ENCODE peak calls at places on chromosomes 4 and X, in six cellular contexts. G is HCT116, Y is spleen, J is endothelial cell of umbilical vein, A is lower leg skin, Q is IMR-90. W is an unnamed sample.

GRCh38 chr4:38455092-38455855 is 208.7 kb upstream of the KLF3 start:
- DNase-seq in G (no peak), Y (no peak), J (no peak), A (no peak), Q (no peak), W (no peak)

GRCh38 chr4:96913437-96914075 is 1073.7 kb downstream of the PDHA2 start:
- DNase-seq in G (no peak), Y (no peak), J (no peak), A (no peak), Q (no peak), W (peak)

GRCh38 chrX:144592036-144592435 is 655.3 kb upstream of the SPANXN1 start:
- DNase-seq in G (no peak), Y (no peak), J (no peak), A (no peak), Q (no peak), W (no peak)

GRCh38 chr4:72525938-72526337 is 43.1 kb downstream of the ADAMTS3 start:
- DNase-seq in G (no peak), Y (peak), J (peak), A (no peak), Q (peak), W (no peak)

GRCh38 chr4:69957209-69957608 is 8.3 kb downstream of the CSN2 start:
- DNase-seq in G (no peak), Y (peak), J (no peak), A (no peak), Q (no peak), W (no peak)

GRCh38 chr4:121213940-121214339 is 49.8 kb upstream of the TNIP3 start:
- DNase-seq in G (no peak), Y (no peak), J (no peak), A (no peak), Q (no peak), W (no peak)

GRCh38 chr4:4890574-4891260 is 31.3 kb downstream of the MSX1 start:
- DNase-seq in G (no peak), Y (no peak), J (no peak), A (no peak), Q (no peak), W (no peak)

GRCh38 chrX:124023838-124024238 is 62.3 kb downstream of the STAG2 start:
- DNase-seq in G (no peak), Y (no peak), J (no peak), A (no peak), Q (peak), W (peak)

GRCh38 chr4:48173055-48173991 is 39.3 kb upstream of the TXK start:
- DNase-seq in G (peak), Y (no peak), J (peak), A (no peak), Q (peak), W (peak)

GRCh38 chrX:39823848-39824247 is 273.9 kb downstream of the BCOR start:
- DNase-seq in G (no peak), Y (no peak), J (no peak), A (no peak), Q (no peak), W (no peak)

GRCh38 chr4:79050521-79050880 is 111.3 kb upstream of the PAQR3 start:
- DNase-seq in G (no peak), Y (no peak), J (no peak), A (no peak), Q (no peak), W (no peak)

GRCh38 chrX:119235872-119236598 is at the start of gene PGRMC1:
- DNase-seq in G (peak), Y (peak), J (peak), A (peak), Q (peak), W (peak)
- TF ChIP-seq POLR2A in G (peak), Y (no peak), J (peak), A (peak), Q (peak), W (peak)

DNA sequence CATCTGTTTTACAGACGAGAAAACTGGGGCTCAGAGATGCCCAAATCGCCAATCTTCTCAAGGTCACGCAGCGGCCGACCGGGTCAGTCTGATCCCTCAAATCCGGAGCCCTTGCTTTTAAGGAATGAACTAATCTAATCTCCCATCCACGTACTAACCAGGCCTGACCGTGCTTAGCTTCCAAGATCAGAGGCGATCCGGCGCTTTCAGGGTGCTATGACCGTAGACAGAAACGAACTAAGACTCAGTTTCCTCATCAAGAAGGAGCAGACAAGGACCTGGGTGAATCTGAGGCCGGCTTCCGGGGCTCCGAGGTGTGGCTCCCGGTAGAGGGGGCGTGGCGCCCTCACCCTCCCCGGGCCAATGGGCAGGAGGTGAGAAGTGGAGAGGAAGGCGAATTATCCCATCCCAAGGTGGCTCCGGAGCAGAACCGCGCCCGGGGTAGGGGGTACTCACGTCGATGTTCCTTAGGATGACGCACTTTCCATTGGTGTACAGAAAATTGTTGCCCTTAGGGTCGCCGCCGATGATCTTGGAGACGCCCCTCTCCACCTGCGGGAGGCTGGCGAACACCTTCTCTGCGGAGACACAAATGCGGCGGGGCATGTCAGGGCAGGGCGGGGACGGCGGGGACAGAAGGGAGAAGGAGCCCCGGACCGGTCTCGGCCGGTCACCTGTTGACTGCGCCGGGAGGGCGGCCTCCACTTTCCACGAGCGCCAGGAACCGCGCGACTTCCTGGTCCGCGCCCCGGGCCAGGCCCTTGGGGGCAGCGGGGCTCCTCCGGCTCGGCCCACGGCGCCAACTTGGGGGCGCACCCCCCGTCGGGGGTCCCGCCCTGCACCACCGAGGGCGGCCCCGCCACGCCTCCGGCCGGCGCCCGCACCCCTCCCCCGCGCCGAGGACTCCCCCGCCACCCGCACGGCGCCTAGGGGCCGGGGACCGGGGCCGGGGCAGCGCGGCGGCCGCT is 658 bp downstream of the WDR1 start:
- DNase-seq in G (peak), Y (peak), J (no peak), A (no peak), Q (no peak), W (peak)
- TF ChIP-seq POLR2A in G (no peak), Y (no peak), J (no peak), A (no peak), Q (no peak), W (peak)

DNA sequence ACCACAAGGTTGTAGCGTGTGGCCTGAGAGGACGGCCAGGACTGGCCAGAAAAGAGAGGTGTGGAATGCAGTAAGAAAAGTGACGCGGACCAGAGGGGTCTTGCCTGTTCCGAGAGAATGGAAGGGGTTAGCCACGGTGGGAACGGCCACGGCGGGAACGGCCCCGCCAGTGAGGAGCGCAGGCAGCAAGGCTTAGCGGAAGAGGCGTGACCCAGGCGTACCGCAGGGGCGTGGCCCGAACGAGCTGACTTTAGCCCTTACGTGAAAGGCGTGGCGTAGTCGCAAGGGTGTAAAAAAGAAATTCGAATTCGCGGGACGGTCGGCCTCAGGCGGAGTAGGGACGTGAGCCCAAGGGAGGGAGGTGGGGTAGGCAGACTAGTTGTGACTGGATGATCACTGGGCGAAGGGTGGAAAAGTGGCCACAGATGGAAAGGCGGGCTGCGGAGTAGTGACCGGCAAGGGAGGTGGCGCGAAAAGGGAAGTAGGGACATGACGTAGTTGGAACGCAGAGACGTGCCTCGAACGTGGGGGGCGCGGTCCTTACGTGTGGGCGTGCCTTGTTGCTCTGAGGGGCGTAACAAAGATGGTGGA is 10.4 kb upstream of the CLTRN start:
- DNase-seq in G (peak), Y (peak), J (peak), A (peak), Q (peak), W (peak)
- TF ChIP-seq POLR2A in G (no peak), Y (no peak), J (peak), A (peak), Q (peak), W (peak)

GRCh38 chr4:6909970-6910339 is 329 bp downstream of the TBC1D14 start:
- DNase-seq in G (no peak), Y (peak), J (no peak), A (no peak), Q (no peak), W (peak)

GRCh38 chr4:6908397-6909112 is 1.1 kb upstream of the TBC1D14 start:
- DNase-seq in G (no peak), Y (peak), J (peak), A (no peak), Q (peak), W (no peak)

GRCh38 chr4:6907658-6908191 is 1.9 kb upstream of the TBC1D14 start:
- DNase-seq in G (peak), Y (peak), J (peak), A (no peak), Q (no peak), W (peak)

GRCh38 chr4:6910340-6910959 is 824 bp downstream of the TBC1D14 start:
- DNase-seq in G (no peak), Y (no peak), J (no peak), A (no peak), Q (no peak), W (peak)

DNA sequence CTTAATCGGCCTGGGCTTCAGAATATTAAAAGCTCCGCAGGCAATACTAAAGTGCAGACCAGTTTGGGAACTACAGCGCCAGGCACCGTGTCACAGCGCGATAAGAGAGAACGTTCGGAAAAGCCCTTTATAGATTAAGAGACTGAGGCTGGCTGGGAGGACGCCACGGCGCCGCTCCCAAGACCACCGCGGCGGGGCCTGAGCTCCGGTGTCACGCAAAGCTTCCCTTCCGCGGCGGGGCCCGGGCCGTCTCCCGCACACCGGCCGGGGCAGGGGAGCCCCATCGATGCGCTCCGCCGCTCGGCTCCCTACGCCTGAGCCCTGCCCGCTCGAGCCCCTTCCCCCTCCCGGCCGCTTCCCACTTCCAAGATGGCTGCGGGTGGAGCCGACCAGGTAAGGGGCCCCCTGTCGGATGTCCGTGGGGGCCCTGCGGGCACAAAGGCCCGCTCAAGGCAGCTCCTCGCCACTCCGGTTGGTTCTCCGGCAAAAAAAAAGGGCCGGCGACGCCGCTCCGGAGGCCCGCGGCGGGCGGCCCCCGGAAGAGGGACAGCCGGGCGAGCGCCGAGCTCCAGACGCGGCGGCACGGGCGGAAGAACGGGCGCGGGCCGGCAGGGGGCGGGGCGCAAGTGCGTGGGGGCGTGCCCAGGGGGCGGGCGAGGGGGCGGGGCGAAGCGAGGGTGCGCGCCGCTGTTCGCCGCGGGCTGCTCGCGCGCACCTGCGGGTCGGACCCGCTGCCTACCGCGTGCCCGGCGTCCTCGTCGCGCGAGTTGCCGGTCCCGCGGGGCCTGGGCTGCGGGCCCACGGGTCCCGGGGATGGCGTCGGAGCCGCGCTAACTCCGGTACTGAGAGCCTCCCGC is at the start of gene TBC1D14:
- DNase-seq in G (peak), Y (peak), J (peak), A (peak), Q (peak), W (peak)
- TF ChIP-seq POLR2A in G (peak), Y (no peak), J (peak), A (no peak), Q (peak), W (peak)

DNA sequence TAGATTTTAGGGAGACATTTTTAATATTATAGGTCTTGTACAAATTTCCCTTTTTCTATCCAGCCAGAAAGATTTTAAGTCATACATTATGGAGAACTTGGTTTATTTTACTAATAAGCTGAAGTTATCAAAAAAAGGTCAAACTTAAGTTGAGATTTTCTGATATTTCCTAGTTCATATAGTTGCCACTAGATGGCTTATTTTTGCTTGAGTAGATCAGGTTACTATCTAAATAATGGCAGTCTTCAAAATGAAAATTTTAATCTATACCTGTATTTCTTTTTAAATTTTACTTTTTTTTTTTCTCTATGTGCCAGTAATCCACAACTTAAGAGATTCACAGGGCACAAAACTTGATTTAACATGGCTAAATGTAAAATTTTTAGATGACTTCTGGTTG is 52.3 kb downstream of the USP9X start:
- DNase-seq in G (no peak), Y (no peak), J (no peak), A (no peak), Q (peak), W (peak)
- TF ChIP-seq POLR2A in G (no peak), Y (no peak), J (no peak), A (no peak), Q (no peak), W (no peak)